ENCODE peak calls at places on chromosomes 11 and 22, in ten cellular contexts. P is endothelial cell of umbilical vein, H is sigmoid colon, T is GM23338, L is SK-N-SH, S is HCT116, Q is GM12892, E is breast epithelium, Z is prostate gland, K is HL-60. A is an unnamed sample.

GRCh38 chr11:43376594-43376993 is 17.9 kb downstream of the TTC17 start:
- DNase-seq in P (peak), H (no peak), T (no peak), L (no peak), S (no peak), Q (no peak), E (no peak), Z (no peak), K (no peak), A (no peak)

GRCh38 chr11:67644042-67644441 is 4.5 kb upstream of the TBX10 start:
- DNase-seq in P (no peak), H (no peak), T (peak), L (no peak), S (peak), Q (peak), E (no peak), Z (no peak), K (no peak), A (no peak)

GRCh38 chr11:102603576-102603975 is 21.6 kb downstream of the MMP20 start:
- DNase-seq in P (no peak), H (no peak), T (no peak), L (no peak), S (no peak), Q (no peak), E (no peak), Z (no peak), K (no peak), A (no peak)

GRCh38 chr22:26777402-26777801 is 120.0 kb downstream of the MIAT start:
- DNase-seq in P (no peak), H (no peak), T (peak), L (no peak), S (no peak), Q (no peak), E (no peak), Z (no peak), K (no peak), A (no peak)

GRCh38 chr11:33941637-33942160 is 49.8 kb upstream of the LMO2 start:
- DNase-seq in P (peak), H (no peak), T (no peak), L (peak), S (peak), Q (peak), E (no peak), Z (no peak), K (peak), A (no peak)

GRCh38 chr11:82747471-82747870 is 13.8 kb upstream of the FAM181B start:
- DNase-seq in P (no peak), H (no peak), T (no peak), L (no peak), S (no peak), Q (no peak), E (peak), Z (no peak), K (no peak), A (no peak)

GRCh38 chr11:123457187-123457770 is 27.2 kb downstream of the GRAMD1B start:
- DNase-seq in P (no peak), H (peak), T (no peak), L (no peak), S (no peak), Q (no peak), E (no peak), Z (no peak), K (no peak), A (no peak)

GRCh38 chr22:25567305-25567704 is 2.8 kb downstream of the GRK3 start:
- DNase-seq in P (no peak), H (no peak), T (no peak), L (peak), S (no peak), Q (no peak), E (no peak), Z (no peak), K (no peak), A (no peak)

GRCh38 chr11:95487391-95487790 is 256.4 kb upstream of the SESN3 start:
- DNase-seq in P (no peak), H (no peak), T (peak), L (no peak), S (no peak), Q (peak), E (no peak), Z (no peak), K (no peak), A (no peak)

GRCh38 chr11:74020537-74020936 is 11.7 kb upstream of the UCP3 start:
- DNase-seq in P (no peak), H (no peak), T (no peak), L (no peak), S (no peak), Q (no peak), E (no peak), Z (no peak), K (no peak), A (no peak)

GRCh38 chr22:38756631-38757463 is 1.0 kb upstream of the SUN2 start:
- DNase-seq in P (peak), H (no peak), T (no peak), L (no peak), S (no peak), Q (no peak), E (no peak), Z (no peak), K (no peak), A (no peak)

GRCh38 chr11:76664578-76665061 is 5.9 kb downstream of the LRRC32 start:
- DNase-seq in P (peak), H (peak), T (no peak), L (peak), S (no peak), Q (peak), E (no peak), Z (no peak), K (no peak), A (peak)

GRCh38 chr11:6608011-6608410 is 4.0 kb downstream of the TAF10 start:
- DNase-seq in P (no peak), H (peak), T (no peak), L (no peak), S (no peak), Q (no peak), E (peak), Z (no peak), K (no peak), A (no peak)

GRCh38 chr11:108084811-108085210 is 36.6 kb upstream of the ACAT1 start:
- DNase-seq in P (no peak), H (no peak), T (no peak), L (no peak), S (no peak), Q (no peak), E (no peak), Z (no peak), K (no peak), A (no peak)

GRCh38 chr11:64013141-64013896 is 22.4 kb upstream of the FLRT1 start:
- DNase-seq in P (no peak), H (no peak), T (no peak), L (no peak), S (no peak), Q (no peak), E (no peak), Z (no peak), K (no peak), A (no peak)

GRCh38 chr11:83982825-83983224 is 696.7 kb upstream of the CCDC90B start:
- DNase-seq in P (no peak), H (no peak), T (no peak), L (no peak), S (no peak), Q (no peak), E (no peak), Z (no peak), K (no peak), A (no peak)

GRCh38 chr11:88117281-88117858 is 57.9 kb downstream of the RAB38 start:
- DNase-seq in P (no peak), H (no peak), T (no peak), L (no peak), S (no peak), Q (no peak), E (no peak), Z (no peak), K (no peak), A (no peak)

GRCh38 chr11:75583710-75584658 is 21.9 kb downstream of the SERPINH1 start:
- DNase-seq in P (peak), H (peak), T (peak), L (peak), S (no peak), Q (peak), E (peak), Z (peak), K (no peak), A (peak)

GRCh38 chr11:5197538-5197937 is 2.9 kb downstream of the OR51V1 start:
- DNase-seq in P (peak), H (no peak), T (no peak), L (no peak), S (no peak), Q (no peak), E (no peak), Z (no peak), K (no peak), A (no peak)

GRCh38 chr11:117750357-117750756 is 46.7 kb downstream of the DSCAML1 start:
- DNase-seq in P (no peak), H (peak), T (no peak), L (no peak), S (no peak), Q (no peak), E (no peak), Z (no peak), K (no peak), A (no peak)

GRCh38 chr22:26174280-26174679 is 5.0 kb downstream of the SEZ6L start:
- DNase-seq in P (no peak), H (no peak), T (peak), L (peak), S (no peak), Q (no peak), E (no peak), Z (no peak), K (no peak), A (peak)

GRCh38 chr11:8229299-8230177 is 34.1 kb downstream of the LMO1 start:
- DNase-seq in P (no peak), H (no peak), T (no peak), L (peak), S (no peak), Q (no peak), E (no peak), Z (peak), K (no peak), A (no peak)

GRCh38 chr11:120168960-120169681 is 31.2 kb upstream of the TRIM29 start:
- DNase-seq in P (peak), H (peak), T (peak), L (peak), S (no peak), Q (peak), E (peak), Z (peak), K (peak), A (no peak)

GRCh38 chr11:35621620-35622019 is 3.4 kb downstream of the FJX1 start:
- DNase-seq in P (no peak), H (no peak), T (no peak), L (no peak), S (no peak), Q (no peak), E (no peak), Z (no peak), K (no peak), A (no peak)

GRCh38 chr11:75281469-75282095 is 41.0 kb downstream of the TPBGL start:
- DNase-seq in P (no peak), H (peak), T (no peak), L (no peak), S (no peak), Q (no peak), E (no peak), Z (no peak), K (no peak), A (no peak)

GRCh38 chr11:103624708-103625623 is 411.5 kb upstream of the DDI1 start:
- DNase-seq in P (peak), H (no peak), T (peak), L (peak), S (no peak), Q (no peak), E (no peak), Z (no peak), K (no peak), A (no peak)

GRCh38 chr11:118953265-118953664 is 2.8 kb upstream of the UPK2 start:
- DNase-seq in P (no peak), H (no peak), T (peak), L (peak), S (no peak), Q (no peak), E (no peak), Z (no peak), K (no peak), A (no peak)

GRCh38 chr11:116929393-116930090 is 92.1 kb upstream of the APOA1 start:
- DNase-seq in P (peak), H (no peak), T (no peak), L (no peak), S (no peak), Q (no peak), E (no peak), Z (no peak), K (no peak), A (no peak)

GRCh38 chr11:326842-327580 is 6.4 kb upstream of the IFITM3 start:
- DNase-seq in P (peak), H (peak), T (no peak), L (peak), S (no peak), Q (peak), E (peak), Z (peak), K (peak), A (no peak)
- TF ChIP-seq POLR2AphosphoS5 in P (peak), H (peak), T (no peak), L (no peak), S (no peak), Q (no peak), E (peak), Z (peak), K (peak), A (no peak)

GRCh38 chr22:33726294-33726711 is 194.0 kb downstream of the LARGE1 start:
- DNase-seq in P (no peak), H (peak), T (no peak), L (no peak), S (no peak), Q (no peak), E (no peak), Z (peak), K (no peak), A (no peak)
- TF ChIP-seq POLR2AphosphoS5 in P (no peak), H (peak), T (no peak), L (no peak), S (no peak), Q (no peak), E (no peak), Z (peak), K (no peak), A (no peak)

GRCh38 chr11:121672630-121673487 is 220.1 kb upstream of the SORL1-AS1 start:
- DNase-seq in P (no peak), H (peak), T (no peak), L (peak), S (no peak), Q (no peak), E (no peak), Z (no peak), K (no peak), A (no peak)

GRCh38 chr11:121669422-121669821 is 216.7 kb upstream of the SORL1-AS1 start:
- DNase-seq in P (no peak), H (no peak), T (no peak), L (no peak), S (no peak), Q (no peak), E (no peak), Z (no peak), K (no peak), A (no peak)

GRCh38 chr11:121670792-121671275 is 218.1 kb upstream of the SORL1-AS1 start:
- DNase-seq in P (no peak), H (no peak), T (no peak), L (peak), S (no peak), Q (no peak), E (no peak), Z (no peak), K (no peak), A (no peak)

GRCh38 chr11:121671276-121672168 is 218.8 kb upstream of the SORL1-AS1 start:
- DNase-seq in P (no peak), H (no peak), T (no peak), L (peak), S (no peak), Q (no peak), E (no peak), Z (no peak), K (no peak), A (no peak)
- TF ChIP-seq POLR2AphosphoS5 in P (no peak), H (peak), T (no peak), L (no peak), S (no peak), Q (no peak), E (no peak), Z (no peak), K (no peak), A (no peak)

DNA sequence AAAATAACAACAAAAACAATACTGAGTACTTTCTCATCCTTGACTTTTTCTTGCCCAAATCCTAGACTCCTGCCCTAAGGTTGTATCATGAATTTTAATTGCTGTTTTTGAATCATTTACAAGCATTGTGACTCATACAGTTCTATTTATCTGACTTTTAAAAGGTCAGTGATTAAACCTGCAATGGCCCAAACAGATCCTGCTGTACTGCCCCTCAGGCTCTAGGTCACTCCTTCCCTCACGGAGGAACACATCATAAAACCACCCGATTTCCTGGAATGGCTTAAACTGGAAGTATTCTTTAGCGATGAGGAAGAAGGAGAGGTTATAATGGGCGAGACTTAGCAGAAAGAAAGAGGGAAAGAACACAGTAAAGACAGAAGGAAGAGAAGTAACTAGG is 12.3 kb downstream of the ARFGAP3 start:
- DNase-seq in P (peak), H (no peak), T (no peak), L (no peak), S (peak), Q (no peak), E (no peak), Z (no peak), K (no peak), A (no peak)
- TF ChIP-seq POLR2AphosphoS5 in P (peak), H (no peak), T (no peak), L (no peak), S (no peak), Q (no peak), E (no peak), Z (peak), K (no peak), A (no peak)

DNA sequence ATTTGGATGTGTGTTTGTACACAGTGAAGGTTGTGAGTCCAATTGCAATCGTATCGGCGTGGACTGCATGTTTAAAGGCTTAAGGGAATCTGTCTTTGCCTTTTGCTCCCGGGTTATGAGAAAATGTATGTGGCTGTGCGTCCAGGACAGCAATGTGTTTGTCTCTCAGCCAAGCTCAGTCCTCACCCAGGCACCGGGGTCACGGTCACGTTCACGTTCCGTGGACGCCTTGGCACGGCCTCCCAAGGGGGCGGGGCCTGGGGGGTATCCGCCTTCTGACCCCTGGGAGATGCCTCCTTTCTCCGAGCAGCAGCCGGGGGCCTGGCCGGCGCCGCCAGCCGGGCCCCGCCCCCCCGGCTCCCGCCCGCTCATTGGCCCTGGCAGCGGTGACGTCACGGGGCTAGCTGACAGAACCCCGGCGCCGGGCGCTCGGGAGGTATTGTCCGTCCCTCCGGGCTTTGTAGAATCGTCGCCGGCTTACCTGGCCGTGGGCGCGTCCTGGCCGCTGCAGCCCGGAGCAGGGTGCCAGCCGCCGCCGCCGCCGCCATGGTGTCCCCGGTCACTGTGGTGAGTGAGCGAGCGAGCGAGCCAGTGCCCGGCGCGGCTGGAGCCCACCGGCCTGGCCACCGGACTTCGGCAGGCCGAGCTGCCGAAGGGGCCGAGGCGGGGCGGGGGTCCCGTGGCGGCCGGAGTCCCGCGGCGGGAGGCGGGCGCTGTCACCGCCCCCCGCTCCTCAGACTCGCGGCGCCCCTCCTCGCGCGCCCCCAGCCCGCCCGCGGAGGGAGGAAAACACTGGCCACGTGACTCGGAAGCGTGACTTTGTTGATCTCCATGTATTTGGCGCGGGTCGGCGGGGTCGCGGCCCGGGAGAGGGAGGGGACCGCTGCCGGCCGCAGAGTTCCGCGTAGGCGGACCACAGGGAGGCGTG is at the start of gene TMEM86A:
- DNase-seq in P (peak), H (peak), T (peak), L (peak), S (peak), Q (peak), E (peak), Z (peak), K (peak), A (peak)
- TF ChIP-seq POLR2AphosphoS5 in P (peak), H (peak), T (peak), L (peak), S (peak), Q (no peak), E (peak), Z (no peak), K (no peak), A (no peak)

GRCh38 chr11:85991514-85991913 is 77.4 kb downstream of the PICALM start:
- DNase-seq in P (no peak), H (no peak), T (no peak), L (no peak), S (no peak), Q (no peak), E (no peak), Z (no peak), K (no peak), A (no peak)
- TF ChIP-seq POLR2AphosphoS5 in P (no peak), H (no peak), T (no peak), L (no peak), S (no peak), Q (no peak), E (no peak), Z (no peak), K (no peak), A (no peak)

GRCh38 chr11:1997755-1998154 is at the start of gene H19:
- DNase-seq in P (no peak), H (no peak), T (no peak), L (no peak), S (no peak), Q (no peak), E (no peak), Z (no peak), K (no peak), A (no peak)

GRCh38 chr11:2002042-2002776 is 4.6 kb upstream of the H19 start:
- DNase-seq in P (no peak), H (no peak), T (no peak), L (no peak), S (no peak), Q (no peak), E (no peak), Z (no peak), K (no peak), A (no peak)

GRCh38 chr11:1998861-1999260 is 1.2 kb upstream of the H19 start:
- DNase-seq in P (no peak), H (no peak), T (no peak), L (no peak), S (no peak), Q (no peak), E (no peak), Z (no peak), K (no peak), A (no peak)

GRCh38 chr11:1994121-1994520 is 3.5 kb downstream of the H19 start:
- DNase-seq in P (no peak), H (peak), T (no peak), L (no peak), S (no peak), Q (no peak), E (no peak), Z (no peak), K (no peak), A (no peak)

DNA sequence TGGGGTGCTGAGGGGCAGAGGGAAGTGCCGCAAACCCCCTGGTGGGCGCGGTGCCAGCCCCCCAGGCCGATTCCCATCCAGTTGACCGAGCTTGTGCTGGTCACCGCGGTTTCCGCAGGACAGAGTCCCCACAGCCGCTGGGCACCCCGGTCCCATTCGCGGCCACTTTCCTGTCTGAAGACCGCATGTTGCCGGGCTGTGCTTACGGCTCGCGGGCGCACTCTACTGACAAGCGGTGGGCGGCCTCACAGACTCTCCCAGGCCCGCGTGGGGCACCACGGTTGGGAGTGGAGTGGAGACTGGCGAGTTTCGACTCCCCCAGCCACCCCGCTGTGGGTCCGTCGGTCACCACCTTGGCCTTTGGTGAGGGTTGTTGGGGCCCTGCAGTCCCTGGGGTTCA is 648 bp upstream of the H19 start:
- DNase-seq in P (no peak), H (no peak), T (no peak), L (no peak), S (no peak), Q (no peak), E (no peak), Z (no peak), K (no peak), A (no peak)
- TF ChIP-seq POLR2AphosphoS5 in P (no peak), H (no peak), T (no peak), L (no peak), S (no peak), Q (no peak), E (no peak), Z (no peak), K (no peak), A (no peak)

GRCh38 chr11:57604289-57605010 is 7.0 kb downstream of the SERPING1 start:
- DNase-seq in P (no peak), H (no peak), T (peak), L (no peak), S (no peak), Q (no peak), E (no peak), Z (no peak), K (no peak), A (no peak)
- TF ChIP-seq POLR2AphosphoS5 in P (no peak), H (no peak), T (no peak), L (no peak), S (no peak), Q (no peak), E (no peak), Z (no peak), K (no peak), A (no peak)